ENCODE peak calls at places on chromosomes 12 and 14, in ten cellular contexts. O, F, C, J, B, W, K, H, P and I are unnamed samples.

GRCh38 chr14:70907172-70907995 is at the start of gene PCNX1:
- DNase-seq in O (peak), F (peak), C (peak), J (peak), B (peak), W (peak), K (peak), H (peak), P (peak), I (no peak)

GRCh38 chr12:115017346-115017745 is 333.4 kb upstream of the TBX3 start:
- DNase-seq in O (no peak), F (no peak), C (no peak), J (no peak), B (no peak), W (no peak), K (no peak), H (no peak), P (no peak), I (no peak)

GRCh38 chr12:113879658-113880057 is 86.5 kb downstream of the RBM19 start:
- DNase-seq in O (no peak), F (no peak), C (no peak), J (no peak), B (no peak), W (no peak), K (no peak), H (no peak), P (no peak), I (no peak)

GRCh38 chr14:34051966-34052657 is 101.2 kb upstream of the EGLN3 start:
- DNase-seq in O (no peak), F (no peak), C (peak), J (no peak), B (peak), W (peak), K (no peak), H (no peak), P (no peak), I (peak)

GRCh38 chr12:95949801-95950206 is 6.7 kb downstream of the AMDHD1 start:
- DNase-seq in O (no peak), F (no peak), C (no peak), J (no peak), B (no peak), W (no peak), K (no peak), H (no peak), P (no peak), I (no peak)

GRCh38 chr14:33903369-33903768 is 47.5 kb downstream of the EGLN3 start:
- DNase-seq in O (no peak), F (no peak), C (no peak), J (no peak), B (no peak), W (no peak), K (no peak), H (no peak), P (no peak), I (no peak)

GRCh38 chr12:1845010-1845409 is 24.6 kb downstream of the LRTM2 start:
- DNase-seq in O (no peak), F (no peak), C (no peak), J (no peak), B (no peak), W (no peak), K (no peak), H (no peak), P (peak), I (no peak)

GRCh38 chr14:75751291-75751690 is 90.2 kb downstream of the TTLL5 start:
- DNase-seq in O (no peak), F (no peak), C (no peak), J (no peak), B (peak), W (no peak), K (no peak), H (peak), P (no peak), I (no peak)

GRCh38 chr14:80638620-80639215 is 302.8 kb downstream of the CEP128 start:
- DNase-seq in O (no peak), F (no peak), C (peak), J (no peak), B (peak), W (peak), K (no peak), H (peak), P (no peak), I (peak)

GRCh38 chr14:55789442-55789841 is 209.4 kb downstream of the KTN1 start:
- DNase-seq in O (no peak), F (peak), C (no peak), J (no peak), B (peak), W (no peak), K (no peak), H (peak), P (no peak), I (no peak)

GRCh38 chr12:51591020-51591901 is at the start of gene SCN8A:
- DNase-seq in O (no peak), F (no peak), C (no peak), J (peak), B (peak), W (no peak), K (peak), H (no peak), P (peak), I (no peak)

GRCh38 chr12:102675672-102676071 is 195.3 kb upstream of the IGF1 start:
- DNase-seq in O (no peak), F (no peak), C (no peak), J (no peak), B (no peak), W (no peak), K (no peak), H (peak), P (no peak), I (no peak)

GRCh38 chr14:83257466-83258439 is 1724.1 kb upstream of the SEL1L start:
- DNase-seq in O (no peak), F (no peak), C (no peak), J (no peak), B (no peak), W (no peak), K (no peak), H (no peak), P (no peak), I (no peak)

GRCh38 chr12:104079024-104079423 is 14.7 kb downstream of the HCFC2 start:
- DNase-seq in O (no peak), F (no peak), C (no peak), J (no peak), B (no peak), W (no peak), K (no peak), H (no peak), P (no peak), I (no peak)

GRCh38 chr12:24840046-24840800 is 108.7 kb downstream of the BCAT1 start:
- DNase-seq in O (no peak), F (no peak), C (no peak), J (no peak), B (no peak), W (no peak), K (no peak), H (peak), P (no peak), I (no peak)

GRCh38 chr14:75335588-75335987 is 57.0 kb downstream of the FOS start:
- DNase-seq in O (no peak), F (no peak), C (no peak), J (no peak), B (no peak), W (no peak), K (no peak), H (no peak), P (no peak), I (no peak)

GRCh38 chr14:93564918-93565317 is 134.2 kb downstream of the UNC79 start:
- DNase-seq in O (no peak), F (no peak), C (no peak), J (no peak), B (no peak), W (no peak), K (no peak), H (no peak), P (no peak), I (no peak)

GRCh38 chr14:75941030-75941429 is 40.8 kb downstream of the TGFB3 start:
- DNase-seq in O (no peak), F (no peak), C (no peak), J (no peak), B (peak), W (no peak), K (no peak), H (no peak), P (no peak), I (peak)

GRCh38 chr12:89882051-89882450 is 173.4 kb upstream of the ATP2B1 start:
- DNase-seq in O (no peak), F (no peak), C (no peak), J (no peak), B (peak), W (no peak), K (no peak), H (peak), P (no peak), I (no peak)

GRCh38 chr12:115934046-115934445 is 343.4 kb downstream of the MED13L start:
- DNase-seq in O (no peak), F (no peak), C (no peak), J (no peak), B (no peak), W (no peak), K (no peak), H (no peak), P (no peak), I (no peak)

GRCh38 chr12:100279612-100280244 is 12.8 kb downstream of the SCYL2 start:
- DNase-seq in O (no peak), F (no peak), C (no peak), J (no peak), B (peak), W (no peak), K (no peak), H (no peak), P (no peak), I (no peak)

GRCh38 chr14:103187911-103188310 is 64.7 kb downstream of the TNFAIP2 start:
- DNase-seq in O (no peak), F (no peak), C (no peak), J (no peak), B (no peak), W (no peak), K (no peak), H (no peak), P (no peak), I (no peak)

GRCh38 chr14:103190731-103191130 is 67.5 kb downstream of the TNFAIP2 start:
- DNase-seq in O (no peak), F (no peak), C (no peak), J (no peak), B (no peak), W (no peak), K (no peak), H (no peak), P (no peak), I (no peak)

GRCh38 chr14:103189481-103190470 is 66.5 kb downstream of the TNFAIP2 start:
- DNase-seq in O (no peak), F (no peak), C (no peak), J (no peak), B (no peak), W (no peak), K (no peak), H (no peak), P (no peak), I (no peak)

GRCh38 chr14:103186894-103187586 is 63.8 kb downstream of the TNFAIP2 start:
- DNase-seq in O (no peak), F (no peak), C (no peak), J (no peak), B (no peak), W (no peak), K (no peak), H (no peak), P (no peak), I (no peak)

DNA sequence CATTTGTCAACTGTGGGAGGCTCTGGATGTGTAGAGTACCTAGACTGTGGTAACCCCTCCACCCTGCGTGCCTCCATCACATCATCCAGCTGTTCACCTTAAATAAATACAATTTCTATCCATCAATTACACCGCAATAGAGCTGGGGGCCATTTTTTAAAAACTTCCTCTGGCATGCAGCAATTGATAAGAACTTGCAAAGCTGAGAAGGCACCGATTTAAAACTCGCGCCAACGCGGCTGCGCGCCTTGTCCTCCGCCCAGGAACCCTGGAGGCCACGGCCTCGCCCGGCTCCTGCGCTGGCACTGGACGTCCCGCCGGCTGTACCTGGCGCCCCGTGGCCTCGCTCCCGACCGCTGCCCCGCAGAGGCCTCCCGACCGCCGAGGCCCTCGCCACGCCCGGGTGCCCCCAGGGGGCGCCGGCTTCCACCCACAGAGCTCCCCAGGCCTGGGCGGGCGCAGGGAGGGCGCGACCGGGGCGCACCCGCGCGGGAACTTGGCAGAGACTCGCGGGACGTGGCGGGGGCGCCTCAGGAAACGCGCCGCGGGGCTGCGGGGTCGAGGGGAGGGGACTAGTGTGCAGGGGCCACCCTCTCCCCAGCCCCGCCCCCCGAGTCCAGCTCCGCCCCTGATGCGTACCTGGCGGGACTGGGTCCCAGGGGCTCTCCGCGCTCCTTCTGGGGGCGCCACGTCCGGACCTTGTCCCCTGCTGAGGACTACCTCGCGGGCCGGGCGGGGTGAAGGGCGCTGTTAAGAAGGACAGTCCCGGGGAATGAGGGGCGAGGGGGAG is 65.6 kb downstream of the TNFAIP2 start:
- DNase-seq in O (no peak), F (no peak), C (no peak), J (no peak), B (peak), W (no peak), K (no peak), H (no peak), P (peak), I (no peak)
- TF ChIP-seq CTCF in O (no peak), F (no peak), C (peak), J (no peak), B (no peak), W (peak), K (peak), H (no peak), P (peak), I (no peak)

DNA sequence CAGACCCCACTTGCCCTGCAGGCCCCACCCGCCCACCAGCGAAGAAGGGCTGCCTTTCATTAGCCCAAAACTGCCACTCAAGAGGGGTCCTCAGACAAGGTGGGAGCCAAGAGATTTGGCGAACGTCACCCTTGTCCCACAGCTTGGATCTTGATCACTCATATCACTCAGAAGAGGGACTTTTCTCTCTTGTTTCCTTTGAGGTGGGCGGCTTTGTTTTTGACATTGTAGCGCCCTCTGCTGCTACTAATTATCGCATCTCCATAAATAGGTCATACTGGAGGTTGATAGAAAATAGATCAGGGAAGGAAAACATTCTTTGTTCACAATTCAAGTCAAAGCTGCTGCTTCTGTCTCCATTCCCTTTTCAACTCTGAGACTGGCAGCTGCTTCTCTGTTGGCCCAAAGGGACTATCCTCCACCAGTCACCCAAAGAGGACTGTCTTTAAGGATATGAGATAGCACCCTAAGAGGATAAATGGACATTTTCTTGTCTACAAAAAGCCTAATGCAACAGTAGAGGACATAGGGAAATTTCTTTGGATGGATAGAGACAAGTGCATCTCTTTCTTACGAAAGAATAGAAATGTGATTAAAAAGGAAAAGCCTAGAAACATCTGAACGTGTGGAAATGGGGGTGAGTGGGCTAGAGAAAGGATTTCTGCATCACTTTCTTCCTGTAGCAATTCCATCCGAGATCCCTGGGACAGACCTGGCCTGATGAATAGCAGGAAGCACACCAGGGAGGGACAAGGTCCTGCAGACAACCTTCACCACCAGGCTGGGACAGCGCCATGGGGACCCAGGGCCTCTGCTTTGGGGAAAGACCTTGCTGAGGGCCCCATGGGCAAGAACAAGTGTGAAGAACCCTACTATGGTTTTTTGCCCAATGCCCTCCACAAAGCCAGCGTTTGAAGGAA is 115.8 kb downstream of the DAD1 start:
- DNase-seq in O (no peak), F (peak), C (peak), J (no peak), B (peak), W (peak), K (no peak), H (peak), P (no peak), I (no peak)
- TF ChIP-seq CTCF in O (peak), F (peak), C (peak), J (peak), B (peak), W (peak), K (peak), H (peak), P (peak), I (peak)

GRCh38 chr14:52071675-52072074 is 2.8 kb upstream of the NID2 start:
- DNase-seq in O (no peak), F (no peak), C (peak), J (no peak), B (peak), W (no peak), K (no peak), H (peak), P (no peak), I (no peak)
- TF ChIP-seq CTCF in O (no peak), F (no peak), C (no peak), J (peak), B (peak), W (no peak), K (peak), H (peak), P (peak), I (peak)

GRCh38 chr14:67428501-67429031 is 16.6 kb upstream of the PLEK2 start:
- DNase-seq in O (no peak), F (no peak), C (peak), J (no peak), B (peak), W (peak), K (no peak), H (peak), P (no peak), I (peak)
- TF ChIP-seq CTCF in O (no peak), F (no peak), C (no peak), J (no peak), B (no peak), W (peak), K (no peak), H (peak), P (no peak), I (no peak)

GRCh38 chr14:64801800-64802199 is 77.9 kb downstream of the SPTB start:
- DNase-seq in O (no peak), F (no peak), C (no peak), J (no peak), B (peak), W (no peak), K (no peak), H (peak), P (no peak), I (no peak)
- TF ChIP-seq CTCF in O (no peak), F (peak), C (peak), J (no peak), B (peak), W (peak), K (peak), H (peak), P (no peak), I (peak)

DNA sequence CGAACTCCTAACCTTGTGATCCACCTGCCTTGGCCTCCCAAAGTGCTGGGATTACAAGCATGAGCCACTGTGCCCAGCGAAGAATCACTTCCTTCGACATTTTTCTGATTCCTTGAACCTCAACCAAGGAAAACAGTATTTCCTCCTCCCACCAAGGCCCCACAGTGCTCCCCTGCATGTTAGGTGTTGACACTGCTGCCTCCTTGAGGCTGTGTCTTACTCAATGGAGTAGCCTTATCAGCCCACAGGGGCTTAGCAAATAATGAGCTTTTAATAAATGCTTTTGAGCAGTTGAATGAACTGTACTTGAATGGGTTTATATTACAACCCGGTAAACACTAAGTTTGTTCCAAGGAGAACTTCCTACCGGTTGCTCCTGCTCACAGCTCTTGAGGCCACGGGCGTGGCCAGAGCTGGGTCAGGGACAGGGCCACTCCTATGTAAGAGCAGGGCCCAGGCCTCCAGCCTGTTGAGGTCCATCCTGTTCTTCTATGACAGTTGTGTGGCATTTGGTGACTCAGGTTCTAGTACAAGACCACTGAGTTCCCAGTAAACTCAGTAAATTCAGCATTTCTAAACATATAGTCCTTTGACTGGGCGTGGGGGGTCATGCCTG is 36.8 kb upstream of the TUBA1A start:
- DNase-seq in O (no peak), F (no peak), C (no peak), J (no peak), B (peak), W (no peak), K (no peak), H (peak), P (no peak), I (no peak)
- TF ChIP-seq CTCF in O (no peak), F (no peak), C (no peak), J (no peak), B (peak), W (no peak), K (no peak), H (peak), P (no peak), I (peak)

GRCh38 chr14:60328588-60328987 is 79.6 kb downstream of the PPM1A start:
- DNase-seq in O (no peak), F (no peak), C (no peak), J (no peak), B (no peak), W (no peak), K (no peak), H (no peak), P (no peak), I (no peak)
- TF ChIP-seq CTCF in O (no peak), F (no peak), C (no peak), J (no peak), B (no peak), W (no peak), K (no peak), H (no peak), P (no peak), I (no peak)